ENCODE peak calls at places on chromosomes 12 and 14, in five cellular contexts. U is H1, G is K562, M is GM12878, Y is HepG2. S is an unnamed sample.

GRCh38 chr12:120879102-120879501 is 25.1 kb downstream of the SPPL3 start:
- DNase-seq in Y (peak; percentile 19), M (no peak), U (no peak), G (no peak), S (no peak)

GRCh38 chr12:58491296-58491695 is 429.0 kb downstream of the LRIG3 start:
- DNase-seq in Y (no peak), U (no peak), M (no peak), G (no peak), S (no peak)

GRCh38 chr12:89648211-89648930 is 60.3 kb downstream of the ATP2B1 start:
- DNase-seq in G (peak; percentile 27), Y (peak; percentile 56), M (no peak), U (peak; percentile 21), S (no peak)

GRCh38 chr14:31560759-31561154 is 447 bp upstream of the NUBPL start:
- DNase-seq in M (no peak), U (no peak), Y (peak; percentile 31), G (peak; percentile 3), S (peak; percentile 1)

GRCh38 chr12:115473257-115473956 is 789.4 kb upstream of the TBX3 start:
- DNase-seq in M (no peak), G (no peak), Y (no peak), U (no peak), S (no peak)

GRCh38 chr12:19026035-19026434 is 103.5 kb upstream of the PLEKHA5 start:
- DNase-seq in Y (no peak), M (no peak), U (no peak), G (no peak), S (no peak)

GRCh38 chr12:12685305-12685704 is 10.7 kb downstream of the GPR19 start:
- DNase-seq in U (no peak), G (no peak), M (no peak), Y (no peak), S (no peak)

GRCh38 chr12:563250-563781 is 99.9 kb downstream of the NINJ2 start:
- DNase-seq in Y (no peak), G (no peak), U (no peak), M (no peak), S (no peak)

GRCh38 chr12:118866346-118866745 is 115.0 kb upstream of the SRRM4 start:
- DNase-seq in Y (no peak), M (no peak), G (no peak), U (no peak), S (no peak)

GRCh38 chr14:99649219-99649618 is 4.3 kb downstream of the HHIPL1 start:
- DNase-seq in U (no peak), Y (no peak), G (no peak), M (no peak), S (no peak)

GRCh38 chr12:75982974-75983660 is 48.5 kb downstream of the PHLDA1 start:
- DNase-seq in U (no peak), M (no peak), G (no peak), Y (no peak), S (no peak)

GRCh38 chr14:60760209-60760608 is 25.6 kb downstream of the MNAT1 start:
- DNase-seq in U (no peak), M (no peak), G (no peak), Y (no peak), S (no peak)

GRCh38 chr14:34252227-34252626 is 209.8 kb downstream of the SPTSSA start:
- DNase-seq in M (no peak), G (no peak), U (no peak), Y (no peak), S (no peak)

GRCh38 chr12:19967486-19967885 is 400.9 kb upstream of the PDE3A start:
- DNase-seq in M (peak; percentile 19), Y (no peak), U (no peak), G (no peak), S (no peak)

GRCh38 chr14:32761381-32761968 is 177.2 kb upstream of the NPAS3 start:
- DNase-seq in U (no peak), M (no peak), G (no peak), Y (no peak), S (no peak)

GRCh38 chr12:28050606-28051005 is 78.1 kb upstream of the PTHLH start:
- DNase-seq in Y (no peak), U (no peak), M (no peak), G (no peak), S (no peak)

GRCh38 chr12:28054583-28054982 is 82.0 kb upstream of the PTHLH start:
- DNase-seq in M (no peak), G (no peak), Y (no peak), U (no peak), S (no peak)

GRCh38 chr12:28051516-28052456 is 79.3 kb upstream of the PTHLH start:
- DNase-seq in U (no peak), M (no peak), G (no peak), Y (no peak), S (no peak)
- TF ChIP-seq SRF in U (no peak), M (no peak), G (no peak), Y (no peak), S (no peak)

GRCh38 chr14:68286667-68287066 is 467.1 kb downstream of the RAD51B start:
- DNase-seq in M (no peak), Y (no peak), U (no peak), G (no peak), S (no peak)
- TF ChIP-seq SRF in M (no peak), Y (no peak), U (no peak), G (no peak), S (no peak)

DNA sequence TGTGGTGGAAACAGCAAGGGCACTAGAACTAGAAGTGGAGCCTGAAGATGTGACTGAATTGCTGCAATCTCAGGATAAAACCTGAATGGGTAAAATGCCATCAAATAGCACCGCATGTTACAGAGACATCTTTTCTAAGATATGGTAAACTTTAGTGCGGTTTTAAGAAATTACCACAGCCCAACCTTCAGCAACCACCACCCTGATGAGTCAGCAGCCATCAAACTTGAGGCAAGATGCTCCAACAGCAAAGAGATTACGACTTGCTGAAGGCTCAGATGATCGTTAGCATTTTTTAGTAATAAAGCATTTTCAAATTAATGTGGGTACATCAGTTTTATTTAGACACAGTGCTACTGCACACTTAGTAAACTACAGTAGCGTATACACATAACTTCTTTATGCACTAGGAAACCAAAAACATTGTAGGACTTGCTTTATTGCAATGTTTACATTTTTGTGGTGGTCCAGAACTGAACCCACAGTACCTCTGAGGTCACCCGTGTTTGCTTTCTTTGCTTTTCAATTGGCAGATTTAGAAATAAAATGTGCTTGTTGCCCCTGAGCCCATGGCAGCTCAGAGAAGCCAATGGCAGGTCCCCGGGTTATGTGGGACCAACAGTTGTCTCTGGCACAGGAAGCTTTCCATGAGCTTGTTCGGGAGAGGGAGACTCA is 15.9 kb downstream of the GOLGA3 start:
- DNase-seq in U (no peak), M (no peak), G (no peak), Y (no peak), S (no peak)
- TF ChIP-seq SRF in U (no peak), M (no peak), G (no peak), Y (no peak), S (no peak)

GRCh38 chr14:75182820-75183219 is 6.4 kb upstream of the TMED10 start:
- DNase-seq in M (no peak), Y (peak; percentile 50), G (no peak), U (no peak), S (no peak)
- TF ChIP-seq SRF in M (no peak), Y (no peak), G (no peak), U (no peak), S (no peak)

DNA sequence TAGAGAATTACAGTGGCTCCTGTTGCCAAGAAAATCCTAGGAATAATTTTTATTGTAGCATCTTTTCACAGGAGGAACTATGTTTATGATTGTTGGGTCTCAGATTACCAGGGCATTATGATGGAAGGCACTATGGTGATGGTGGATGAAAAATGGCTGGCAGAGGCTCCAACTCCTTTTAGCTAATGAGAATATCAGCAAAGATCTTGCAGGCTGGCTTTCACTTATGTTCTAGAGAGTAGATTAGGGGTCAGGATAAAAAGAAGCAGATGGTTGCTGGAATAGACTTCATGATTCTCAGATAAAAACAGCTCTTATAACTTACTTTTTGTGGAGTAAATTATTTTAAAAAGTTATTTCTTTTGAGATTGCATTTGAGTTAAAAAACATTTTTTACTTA is 501.9 kb downstream of the TRHDE start:
- DNase-seq in Y (no peak), U (no peak), G (no peak), M (no peak), S (no peak)
- TF ChIP-seq SRF in Y (no peak), U (no peak), G (no peak), M (no peak), S (no peak)

GRCh38 chr12:65891219-65891618 is 66.9 kb downstream of the HMGA2 start:
- DNase-seq in U (no peak), M (no peak), G (no peak), Y (no peak), S (no peak)
- TF ChIP-seq SRF in U (no peak), M (no peak), G (no peak), Y (no peak), S (no peak)

DNA sequence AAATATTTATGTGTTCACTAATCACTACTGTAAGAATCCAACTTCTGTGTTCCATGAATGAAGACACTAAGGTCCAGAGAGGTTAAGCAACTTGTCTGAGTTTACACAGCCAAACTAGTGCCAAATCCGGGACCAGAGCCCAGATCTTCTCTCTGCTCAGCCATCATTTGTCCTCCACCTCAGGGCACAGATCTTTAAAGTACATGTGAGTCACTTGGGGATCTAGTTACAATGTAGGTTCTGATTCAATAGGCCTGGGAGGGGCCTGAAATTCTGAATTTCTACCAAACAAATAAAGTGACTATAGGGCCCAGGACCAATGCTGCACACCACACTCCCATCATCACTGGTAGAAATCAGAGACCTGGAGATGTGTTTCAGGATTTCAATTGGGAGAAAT is 162.9 kb downstream of the GXYLT1 start:
- DNase-seq in G (no peak), M (no peak), Y (no peak), U (no peak), S (peak; percentile 1)
- TF ChIP-seq SRF in G (no peak), M (no peak), Y (no peak), U (no peak), S (no peak)

S was measured in HCT116.